ENCODE peak calls at places on chromosomes 11 and 22, in ten cellular contexts. U is activated naive CD8-positive, alpha-beta T cell treated with anti-CD3 and anti-CD28 coated beads for 36 hours; I is HEK293T; L is heart right ventricle; O is activated CD4-positive, alpha-beta T cell treated with anti-CD3 and anti-CD28 coated beads for 48 hours; D is NCI-H1105 treated with DMSO at 0.1 percent for 48 hours; Q is NCI-H1417; G is MCF 10A; W is EL; X is left ventricle myocardium inferior. H is an unnamed sample.
A peak's percentile ranks its signal among the peaks of the same experiment; 100 is the strongest.

GRCh38 chr11:121091492-121092179 is 9.4 kb upstream of the TECTA start:
- DNase-seq in O (no peak), Q (no peak), L (no peak), X (no peak), G (peak; percentile 13), U (no peak), I (no peak), D (no peak), W (no peak), H (no peak)

GRCh38 chr11:100756556-100756955 is 69.5 kb downstream of the ARHGAP42 start:
- DNase-seq in U (no peak), Q (peak; percentile 40), X (no peak), L (no peak), W (no peak), I (no peak), G (no peak), O (no peak), D (no peak), H (no peak)

GRCh38 chr11:35166369-35167360 is 27.7 kb downstream of the CD44 start:
- DNase-seq in G (peak; percentile 96), W (peak; percentile 99), D (no peak), O (peak; percentile 59), X (no peak), L (no peak), I (no peak), Q (no peak), U (peak; percentile 34), H (peak; percentile 44)

GRCh38 chr22:49026476-49027121 is 801.1 kb downstream of the BRD1 start:
- DNase-seq in I (no peak), W (no peak), O (peak; percentile 10), X (no peak), Q (no peak), U (no peak), D (peak; percentile 31), G (no peak), L (no peak), H (no peak)

GRCh38 chr11:64675417-64676252 is 47.4 kb downstream of the NRXN2 start:
- DNase-seq in Q (peak; percentile 63), I (peak; percentile 55), D (no peak), O (no peak), U (no peak), G (peak; percentile 61), X (peak; percentile 80), W (peak; percentile 82), L (peak; percentile 80), H (no peak)

GRCh38 chr11:108654994-108655631 is 9.8 kb upstream of the DDX10 start:
- DNase-seq in I (peak; percentile 54), G (peak; percentile 74), W (peak; percentile 60), L (no peak), X (no peak), U (peak; percentile 14), D (peak; percentile 68), O (peak; percentile 48), Q (peak; percentile 66), H (peak; percentile 61)

GRCh38 chr11:120660024-120660565 is 148.5 kb downstream of the GRIK4 start:
- DNase-seq in W (peak; percentile 8), O (peak; percentile 44), X (no peak), Q (peak; percentile 16), D (no peak), L (no peak), U (peak; percentile 26), I (peak; percentile 77), G (peak; percentile 40), H (peak; percentile 49)

GRCh38 chr11:45280449-45280848 is 5.7 kb downstream of the SYT13 start:
- DNase-seq in X (no peak), W (no peak), U (no peak), G (no peak), I (no peak), L (no peak), O (no peak), Q (peak; percentile 94), D (no peak), H (no peak)

GRCh38 chr11:122101625-122102291 is 14.3 kb downstream of the BLID start:
- DNase-seq in Q (peak; percentile 30), O (no peak), W (peak; percentile 87), G (peak; percentile 85), L (peak; percentile 44), D (peak; percentile 92), I (peak; percentile 35), U (no peak), X (peak; percentile 50), H (no peak)

GRCh38 chr11:103327721-103328120 is 218.5 kb downstream of the DYNC2H1 start:
- DNase-seq in X (no peak), O (no peak), U (no peak), I (no peak), L (no peak), W (no peak), G (no peak), Q (no peak), D (no peak), H (no peak)

GRCh38 chr11:62664405-62665074 is 470 bp downstream of the C11orf98 start:
- DNase-seq in L (no peak), U (peak; percentile 69), W (peak; percentile 54), O (peak; percentile 67), G (peak; percentile 65), I (no peak), X (peak; percentile 20), D (peak; percentile 66), Q (peak; percentile 93), H (peak; percentile 85)

GRCh38 chr22:46079093-46079860 is 71.0 kb upstream of the PPARA start:
- DNase-seq in U (no peak), X (peak; percentile 27), Q (no peak), D (no peak), G (no peak), I (no peak), L (peak; percentile 22), O (no peak), W (no peak), H (no peak)

GRCh38 chr11:69383372-69383771 is 89.4 kb downstream of the MYEOV start:
- DNase-seq in X (no peak), I (no peak), L (no peak), D (no peak), U (no peak), W (no peak), Q (no peak), G (no peak), O (no peak), H (no peak)

GRCh38 chr11:23897453-23898289 is 599.2 kb upstream of the LUZP2 start:
- DNase-seq in I (no peak), D (no peak), X (no peak), U (no peak), O (no peak), L (no peak), Q (no peak), W (peak; percentile 91), G (peak; percentile 56), H (no peak)

GRCh38 chr22:24806663-24807001 is 621 bp downstream of the SGSM1 start:
- DNase-seq in Q (no peak), I (no peak), D (no peak), W (no peak), X (no peak), U (no peak), O (no peak), G (no peak), L (no peak), H (no peak)

GRCh38 chr22:29093501-29093921 is 20.7 kb downstream of the KREMEN1 start:
- DNase-seq in Q (no peak), W (peak; percentile 76), D (no peak), I (no peak), U (no peak), G (no peak), X (no peak), O (no peak), L (no peak), H (no peak)

GRCh38 chr11:115581871-115582639 is 77.8 kb upstream of the CADM1 start:
- DNase-seq in L (no peak), D (peak; percentile 94), O (no peak), G (no peak), X (no peak), U (no peak), Q (peak; percentile 91), I (peak; percentile 73), W (no peak), H (no peak)

GRCh38 chr11:20156280-20156875 is 3.9 kb downstream of the DBX1 start:
- DNase-seq in I (no peak), D (peak; percentile 77), U (peak; percentile 39), O (peak; percentile 55), G (no peak), X (no peak), W (no peak), Q (no peak), L (no peak), H (no peak)

GRCh38 chr11:74725701-74726100 is 5.5 kb downstream of the CHRDL2 start:
- DNase-seq in X (no peak), I (no peak), U (no peak), Q (no peak), L (no peak), O (no peak), G (no peak), D (no peak), W (no peak), H (no peak)

GRCh38 chr11:69939551-69940245 is 120.5 kb upstream of the FGF3 start:
- DNase-seq in O (no peak), U (no peak), G (no peak), L (peak; percentile 73), Q (no peak), D (no peak), X (peak; percentile 78), W (no peak), I (no peak), H (no peak)

H was measured in erythroblast.